ENCODE peak calls at places on chromosome 15, in seven cellular contexts. One of them, this sample, is unnamed.
A peak's percentile ranks its signal among the peaks of the same experiment; 100 is the strongest.

GRCh38 chr15:39623550-39623931 is 42.7 kb downstream of the THBS1 start:
- DNase-seq in NCI-H1092: no peak
- DNase-seq in Panc1: no peak
- DNase-seq in C1 segment of cervical spinal cord: no peak
- DNase-seq in iPS-NIHi11: no peak
- DNase-seq in transverse colon: no peak
- DNase-seq in adipocyte: no peak
- DNase-seq in this sample: no peak

GRCh38 chr15:85979929-85980328 is 99.7 kb upstream of the AGBL1 start:
- DNase-seq in NCI-H1092: no peak
- DNase-seq in Panc1: no peak
- DNase-seq in C1 segment of cervical spinal cord: no peak
- DNase-seq in iPS-NIHi11: no peak
- DNase-seq in transverse colon: no peak
- DNase-seq in adipocyte: no peak
- DNase-seq in this sample: no peak

GRCh38 chr15:51801391-51801835 is 28.0 kb upstream of the TMOD3 start:
- DNase-seq in NCI-H1092: no peak
- DNase-seq in Panc1: no peak
- DNase-seq in C1 segment of cervical spinal cord: no peak
- DNase-seq in iPS-NIHi11: peak; percentile 58
- DNase-seq in transverse colon: no peak
- DNase-seq in adipocyte: no peak
- DNase-seq in this sample: no peak

GRCh38 chr15:51621917-51622268 is 678 bp downstream of the DMXL2 start:
- DNase-seq in NCI-H1092: peak; percentile 37
- DNase-seq in Panc1: no peak
- DNase-seq in C1 segment of cervical spinal cord: peak; percentile 66
- DNase-seq in iPS-NIHi11: peak; percentile 55
- DNase-seq in transverse colon: peak; percentile 49
- DNase-seq in adipocyte: peak; percentile 77
- DNase-seq in this sample: peak; percentile 48

GRCh38 chr15:40501487-40501886 is 30.7 kb downstream of the CHST14 start:
- DNase-seq in NCI-H1092: no peak
- DNase-seq in Panc1: no peak
- DNase-seq in C1 segment of cervical spinal cord: no peak
- DNase-seq in iPS-NIHi11: peak; percentile 41
- DNase-seq in transverse colon: no peak
- DNase-seq in adipocyte: no peak
- DNase-seq in this sample: no peak

GRCh38 chr15:65646486-65646885 is 24.7 kb downstream of the SLC24A1 start:
- DNase-seq in NCI-H1092: no peak
- DNase-seq in Panc1: no peak
- DNase-seq in C1 segment of cervical spinal cord: no peak
- DNase-seq in iPS-NIHi11: no peak
- DNase-seq in transverse colon: no peak
- DNase-seq in adipocyte: peak; percentile 33
- DNase-seq in this sample: no peak

GRCh38 chr15:100266166-100266565 is 75.6 kb downstream of the ADAMTS17 start:
- DNase-seq in NCI-H1092: no peak
- DNase-seq in Panc1: no peak
- DNase-seq in C1 segment of cervical spinal cord: no peak
- DNase-seq in iPS-NIHi11: no peak
- DNase-seq in transverse colon: no peak
- DNase-seq in adipocyte: no peak
- DNase-seq in this sample: no peak

GRCh38 chr15:23013681-23014080 is 25.7 kb downstream of the TUBGCP5 start:
- DNase-seq in NCI-H1092: no peak
- DNase-seq in Panc1: no peak
- DNase-seq in C1 segment of cervical spinal cord: no peak
- DNase-seq in iPS-NIHi11: no peak
- DNase-seq in transverse colon: no peak
- DNase-seq in adipocyte: no peak
- DNase-seq in this sample: no peak

GRCh38 chr15:33955945-33956344 is 12.4 kb upstream of the CHRM5 start:
- DNase-seq in NCI-H1092: no peak
- DNase-seq in Panc1: no peak
- DNase-seq in C1 segment of cervical spinal cord: no peak
- DNase-seq in iPS-NIHi11: no peak
- DNase-seq in transverse colon: no peak
- DNase-seq in adipocyte: no peak
- DNase-seq in this sample: no peak

GRCh38 chr15:66587749-66588148 is 22.0 kb upstream of the LCTL start:
- DNase-seq in NCI-H1092: no peak
- DNase-seq in Panc1: no peak
- DNase-seq in C1 segment of cervical spinal cord: no peak
- DNase-seq in iPS-NIHi11: no peak
- DNase-seq in transverse colon: no peak
- DNase-seq in adipocyte: no peak
- DNase-seq in this sample: no peak

GRCh38 chr15:69881310-69881660 is 216.4 kb downstream of the TLE3 start:
- DNase-seq in NCI-H1092: no peak
- DNase-seq in Panc1: no peak
- DNase-seq in C1 segment of cervical spinal cord: no peak
- DNase-seq in iPS-NIHi11: no peak
- DNase-seq in transverse colon: no peak
- DNase-seq in adipocyte: no peak
- DNase-seq in this sample: no peak

GRCh38 chr15:98939311-98940080 is 68.1 kb downstream of the PGPEP1L start:
- DNase-seq in NCI-H1092: peak; percentile 10
- DNase-seq in Panc1: no peak
- DNase-seq in C1 segment of cervical spinal cord: no peak
- DNase-seq in iPS-NIHi11: no peak
- DNase-seq in transverse colon: no peak
- DNase-seq in adipocyte: no peak
- DNase-seq in this sample: no peak

GRCh38 chr15:29568840-29569532 is 253.3 kb downstream of the TJP1 start:
- DNase-seq in NCI-H1092: peak; percentile 4
- DNase-seq in Panc1: no peak
- DNase-seq in C1 segment of cervical spinal cord: no peak
- DNase-seq in iPS-NIHi11: peak; percentile 63
- DNase-seq in transverse colon: peak; percentile 66
- DNase-seq in adipocyte: no peak
- DNase-seq in this sample: peak; percentile 72

GRCh38 chr15:76614725-76615124 is 278.2 kb downstream of the ISL2 start:
- DNase-seq in NCI-H1092: no peak
- DNase-seq in Panc1: no peak
- DNase-seq in C1 segment of cervical spinal cord: no peak
- DNase-seq in iPS-NIHi11: no peak
- DNase-seq in transverse colon: no peak
- DNase-seq in adipocyte: no peak
- DNase-seq in this sample: no peak

GRCh38 chr15:55789066-55789660 is 46.2 kb upstream of the PRTG start:
- DNase-seq in NCI-H1092: no peak
- DNase-seq in Panc1: no peak
- DNase-seq in C1 segment of cervical spinal cord: no peak
- DNase-seq in iPS-NIHi11: peak; percentile 66
- DNase-seq in transverse colon: peak; percentile 24
- DNase-seq in adipocyte: no peak
- DNase-seq in this sample: no peak

GRCh38 chr15:92098869-92099268 is 245.4 kb downstream of the SLCO3A1 start:
- DNase-seq in NCI-H1092: no peak
- DNase-seq in Panc1: no peak
- DNase-seq in C1 segment of cervical spinal cord: peak; percentile 37
- DNase-seq in iPS-NIHi11: no peak
- DNase-seq in transverse colon: no peak
- DNase-seq in adipocyte: no peak
- DNase-seq in this sample: no peak

GRCh38 chr15:59292393-59292792 is 80.3 kb downstream of the MYO1E start:
- DNase-seq in NCI-H1092: no peak
- DNase-seq in Panc1: no peak
- DNase-seq in C1 segment of cervical spinal cord: peak; percentile 45
- DNase-seq in iPS-NIHi11: no peak
- DNase-seq in transverse colon: no peak
- DNase-seq in adipocyte: peak; percentile 33
- DNase-seq in this sample: no peak

GRCh38 chr15:84658080-84658787 is at the start of gene NMB:
- DNase-seq in NCI-H1092: peak; percentile 71
- DNase-seq in Panc1: no peak
- DNase-seq in C1 segment of cervical spinal cord: peak; percentile 28
- DNase-seq in iPS-NIHi11: peak; percentile 95
- DNase-seq in transverse colon: peak; percentile 89
- DNase-seq in adipocyte: peak; percentile 90
- DNase-seq in this sample: peak; percentile 73

GRCh38 chr15:33157636-33158035 is 36.9 kb downstream of the FMN1 start:
- DNase-seq in NCI-H1092: no peak
- DNase-seq in Panc1: no peak
- DNase-seq in C1 segment of cervical spinal cord: no peak
- DNase-seq in iPS-NIHi11: no peak
- DNase-seq in transverse colon: no peak
- DNase-seq in adipocyte: no peak
- DNase-seq in this sample: no peak

GRCh38 chr15:51849866-51850265 is 20.4 kb downstream of the TMOD3 start:
- DNase-seq in NCI-H1092: no peak
- DNase-seq in Panc1: no peak
- DNase-seq in C1 segment of cervical spinal cord: no peak
- DNase-seq in iPS-NIHi11: no peak
- DNase-seq in transverse colon: no peak
- DNase-seq in adipocyte: peak; percentile 44
- DNase-seq in this sample: no peak

GRCh38 chr15:88615303-88616107 is 5.6 kb upstream of the AEN start:
- DNase-seq in NCI-H1092: no peak
- DNase-seq in Panc1: no peak
- DNase-seq in C1 segment of cervical spinal cord: no peak
- DNase-seq in iPS-NIHi11: no peak
- DNase-seq in transverse colon: peak; percentile 74
- DNase-seq in adipocyte: no peak
- DNase-seq in this sample: no peak

GRCh38 chr15:33547876-33548275 is 237.1 kb downstream of the RYR3 start:
- DNase-seq in NCI-H1092: no peak
- DNase-seq in Panc1: no peak
- DNase-seq in C1 segment of cervical spinal cord: no peak
- DNase-seq in iPS-NIHi11: peak; percentile 73
- DNase-seq in transverse colon: no peak
- DNase-seq in adipocyte: peak; percentile 30
- DNase-seq in this sample: no peak

GRCh38 chr15:93087825-93088199 is 1.2 kb downstream of the RGMA start:
- DNase-seq in NCI-H1092: no peak
- DNase-seq in Panc1: peak; percentile 33
- DNase-seq in C1 segment of cervical spinal cord: peak; percentile 41
- DNase-seq in iPS-NIHi11: peak; percentile 77
- DNase-seq in transverse colon: peak; percentile 66
- DNase-seq in adipocyte: peak; percentile 73
- DNase-seq in this sample: peak; percentile 65

GRCh38 chr15:64349375-64349774 is 6.6 kb downstream of the CSNK1G1 start:
- DNase-seq in NCI-H1092: no peak
- DNase-seq in Panc1: no peak
- DNase-seq in C1 segment of cervical spinal cord: no peak
- DNase-seq in iPS-NIHi11: no peak
- DNase-seq in transverse colon: no peak
- DNase-seq in adipocyte: no peak
- DNase-seq in this sample: no peak

GRCh38 chr15:80246425-80246894 is 5.6 kb downstream of the CTXND1 start:
- DNase-seq in NCI-H1092: no peak
- DNase-seq in Panc1: no peak
- DNase-seq in C1 segment of cervical spinal cord: peak; percentile 4
- DNase-seq in iPS-NIHi11: no peak
- DNase-seq in transverse colon: no peak
- DNase-seq in adipocyte: no peak
- DNase-seq in this sample: no peak

GRCh38 chr15:74238984-74239645 is 3.0 kb downstream of the CCDC33 start:
- DNase-seq in NCI-H1092: peak; percentile 40
- DNase-seq in Panc1: no peak
- DNase-seq in C1 segment of cervical spinal cord: no peak
- DNase-seq in iPS-NIHi11: no peak
- DNase-seq in transverse colon: no peak
- DNase-seq in adipocyte: no peak
- DNase-seq in this sample: no peak

GRCh38 chr15:65867244-65867643 is 2.0 kb upstream of the RAB11A start:
- DNase-seq in NCI-H1092: no peak
- DNase-seq in Panc1: no peak
- DNase-seq in C1 segment of cervical spinal cord: no peak
- DNase-seq in iPS-NIHi11: no peak
- DNase-seq in transverse colon: no peak
- DNase-seq in adipocyte: no peak
- DNase-seq in this sample: no peak

GRCh38 chr15:90877315-90877714 is 7.0 kb upstream of the FES start:
- DNase-seq in NCI-H1092: no peak
- DNase-seq in Panc1: no peak
- DNase-seq in C1 segment of cervical spinal cord: no peak
- DNase-seq in iPS-NIHi11: no peak
- DNase-seq in transverse colon: no peak
- DNase-seq in adipocyte: no peak
- DNase-seq in this sample: no peak

GRCh38 chr15:51229907-51230328 is 108.5 kb downstream of the CYP19A1 start:
- DNase-seq in NCI-H1092: no peak
- DNase-seq in Panc1: no peak
- DNase-seq in C1 segment of cervical spinal cord: peak; percentile 23
- DNase-seq in iPS-NIHi11: peak; percentile 35
- DNase-seq in transverse colon: no peak
- DNase-seq in adipocyte: peak; percentile 61
- DNase-seq in this sample: peak; percentile 55

This sample was measured in COR-L47.